ENCODE peak calls at places on chromosomes 11 and 22, in eight cellular contexts. I, P, Q, R, U, X, A and G are unnamed samples.

GRCh38 chr11:76217653-76218160 is 11.4 kb upstream of the WNT11 start:
- DNase-seq in I (no peak), P (peak), Q (no peak), R (peak), U (no peak), X (no peak), A (no peak), G (no peak)

GRCh38 chr11:132911186-132911585 is 621.1 kb downstream of the OPCML start:
- DNase-seq in I (no peak), P (no peak), Q (no peak), R (peak), U (no peak), X (no peak), A (no peak), G (peak)

GRCh38 chr22:27866136-27867091 is 52.6 kb downstream of the PITPNB start:
- DNase-seq in I (no peak), P (no peak), Q (no peak), R (no peak), U (no peak), X (no peak), A (no peak), G (peak)

GRCh38 chr11:29507381-29507780 is 509.4 kb downstream of the KCNA4 start:
- DNase-seq in I (no peak), P (no peak), Q (no peak), R (no peak), U (no peak), X (no peak), A (no peak), G (no peak)

GRCh38 chr11:61066645-61067044 is 35.6 kb upstream of the CD5 start:
- DNase-seq in I (no peak), P (no peak), Q (no peak), R (no peak), U (no peak), X (no peak), A (no peak), G (no peak)

GRCh38 chr11:121132211-121132976 is 31.4 kb downstream of the TECTA start:
- DNase-seq in I (no peak), P (no peak), Q (no peak), R (no peak), U (no peak), X (no peak), A (no peak), G (peak)

GRCh38 chr11:103539166-103539565 is 429.9 kb downstream of the DYNC2H1 start:
- DNase-seq in I (no peak), P (no peak), Q (no peak), R (no peak), U (no peak), X (no peak), A (no peak), G (no peak)

GRCh38 chr11:13261600-13262061 is 16.0 kb upstream of the BMAL1 start:
- DNase-seq in I (no peak), P (no peak), Q (no peak), R (no peak), U (no peak), X (no peak), A (no peak), G (peak)

GRCh38 chr11:96277696-96278038 is 65.3 kb downstream of the MAML2 start:
- DNase-seq in I (no peak), P (no peak), Q (no peak), R (no peak), U (no peak), X (no peak), A (no peak), G (no peak)

GRCh38 chr11:105230586-105230985 is 91.0 kb upstream of the CARD18 start:
- DNase-seq in I (no peak), P (no peak), Q (no peak), R (no peak), U (no peak), X (no peak), A (no peak), G (peak)

GRCh38 chr22:31829505-31829904 is 75.7 kb downstream of the DEPDC5 start:
- DNase-seq in I (no peak), P (no peak), Q (peak), R (no peak), U (no peak), X (no peak), A (no peak), G (peak)